ENCODE peak calls at places on chromosome 21, in six cellular contexts. One of them, this sample, is unnamed.

GRCh38 chr21:14403681-14404318 is 20.9 kb upstream of the HSPA13 start:
- DNase-seq in GM03348: peak
- DNase-seq in iris pigment epithelial cell: peak
- DNase-seq in stromal cell of bone marrow: no peak
- DNase-seq in GDM1: peak
- DNase-seq in activated T-cell treated with anti-CD3 and anti-CD28 coated beads, Interleukin-2, amount 50 U/mL, for 72 hours: no peak
- DNase-seq in this sample: peak

GRCh38 chr21:15121655-15122120 is 56.9 kb upstream of the NRIP1 start:
- DNase-seq in stromal cell of bone marrow: peak
- DNase-seq in GM03348: no peak
- DNase-seq in iris pigment epithelial cell: peak
- DNase-seq in GDM1: no peak
- DNase-seq in activated T-cell treated with anti-CD3 and anti-CD28 coated beads, Interleukin-2, amount 50 U/mL, for 72 hours: no peak
- DNase-seq in this sample: peak

GRCh38 chr21:35179990-35180557 is 131.0 kb upstream of the RUNX1 start:
- DNase-seq in GDM1: no peak
- DNase-seq in iris pigment epithelial cell: peak
- DNase-seq in activated T-cell treated with anti-CD3 and anti-CD28 coated beads, Interleukin-2, amount 50 U/mL, for 72 hours: no peak
- DNase-seq in GM03348: peak
- DNase-seq in stromal cell of bone marrow: no peak
- DNase-seq in this sample: peak

GRCh38 chr21:26032263-26032662 is 138.3 kb downstream of the APP start:
- DNase-seq in activated T-cell treated with anti-CD3 and anti-CD28 coated beads, Interleukin-2, amount 50 U/mL, for 72 hours: no peak
- DNase-seq in GDM1: no peak
- DNase-seq in GM03348: no peak
- DNase-seq in iris pigment epithelial cell: peak
- DNase-seq in stromal cell of bone marrow: no peak
- DNase-seq in this sample: no peak

GRCh38 chr21:17359781-17360180 is 153.1 kb upstream of the CXADR start:
- DNase-seq in activated T-cell treated with anti-CD3 and anti-CD28 coated beads, Interleukin-2, amount 50 U/mL, for 72 hours: no peak
- DNase-seq in stromal cell of bone marrow: no peak
- DNase-seq in iris pigment epithelial cell: no peak
- DNase-seq in GDM1: no peak
- DNase-seq in GM03348: no peak
- DNase-seq in this sample: no peak

GRCh38 chr21:41381731-41382130 is 19.9 kb downstream of the MX2 start:
- DNase-seq in activated T-cell treated with anti-CD3 and anti-CD28 coated beads, Interleukin-2, amount 50 U/mL, for 72 hours: no peak
- DNase-seq in iris pigment epithelial cell: no peak
- DNase-seq in stromal cell of bone marrow: no peak
- DNase-seq in GM03348: no peak
- DNase-seq in GDM1: no peak
- DNase-seq in this sample: no peak

GRCh38 chr21:42228709-42229220 is 9.8 kb downstream of the ABCG1 start:
- DNase-seq in activated T-cell treated with anti-CD3 and anti-CD28 coated beads, Interleukin-2, amount 50 U/mL, for 72 hours: no peak
- DNase-seq in stromal cell of bone marrow: no peak
- DNase-seq in GDM1: no peak
- DNase-seq in iris pigment epithelial cell: no peak
- DNase-seq in GM03348: no peak
- DNase-seq in this sample: no peak

GRCh38 chr21:26982767-26983166 is 15.9 kb upstream of the ADAMTS5 start:
- DNase-seq in iris pigment epithelial cell: peak
- DNase-seq in activated T-cell treated with anti-CD3 and anti-CD28 coated beads, Interleukin-2, amount 50 U/mL, for 72 hours: no peak
- DNase-seq in stromal cell of bone marrow: no peak
- DNase-seq in GDM1: no peak
- DNase-seq in GM03348: no peak
- DNase-seq in this sample: peak

GRCh38 chr21:37658121-37658993 is 257.9 kb downstream of the KCNJ6 start:
- DNase-seq in iris pigment epithelial cell: no peak
- DNase-seq in stromal cell of bone marrow: no peak
- DNase-seq in GM03348: no peak
- DNase-seq in GDM1: no peak
- DNase-seq in activated T-cell treated with anti-CD3 and anti-CD28 coated beads, Interleukin-2, amount 50 U/mL, for 72 hours: no peak
- DNase-seq in this sample: no peak

GRCh38 chr21:38460171-38460742 is 38.0 kb downstream of the ERG start:
- DNase-seq in iris pigment epithelial cell: peak
- DNase-seq in GDM1: no peak
- DNase-seq in GM03348: peak
- DNase-seq in stromal cell of bone marrow: peak
- DNase-seq in activated T-cell treated with anti-CD3 and anti-CD28 coated beads, Interleukin-2, amount 50 U/mL, for 72 hours: no peak
- DNase-seq in this sample: no peak

This sample was measured in kidney glomerular epithelial cell.